ENCODE peak calls at places on chromosomes 16 and 17, in ten cellular contexts. K is fibroblast of mammary gland, E is cardiac fibroblast, Z is right atrium auricular region, U is neural progenitor cell, T is endodermal cell, V is uterus, B is upper lobe of right lung, A is nephron progenitor cell, G is neural crest cell. F is an unnamed sample.

GRCh38 chr17:42980766-42981397 is 517 bp downstream of the RUNDC1 start:
- DNase-seq in K (peak; percentile 62), E (peak; percentile 53), Z (no peak), U (peak; percentile 78), T (peak; percentile 85), V (peak; percentile 36), B (peak; percentile 79), A (peak; percentile 57), G (peak; percentile 19), F (no peak)

GRCh38 chr17:68398731-68399637 is 58.3 kb downstream of the WIPI1 start:
- DNase-seq in K (peak; percentile 86), E (peak; percentile 86), Z (no peak), U (peak; percentile 84), T (peak; percentile 91), V (peak; percentile 58), B (peak; percentile 72), A (peak; percentile 62), G (peak; percentile 55), F (peak; percentile 23)

GRCh38 chr16:7744546-7745294 is 412.1 kb downstream of the RBFOX1 start:
- DNase-seq in K (no peak), E (no peak), Z (no peak), U (no peak), T (no peak), V (no peak), B (no peak), A (no peak), G (no peak), F (no peak)

GRCh38 chr16:83233153-83233552 is 574.6 kb upstream of the HSBP1 start:
- DNase-seq in K (peak; percentile 46), E (peak; percentile 6), Z (no peak), U (no peak), T (no peak), V (no peak), B (no peak), A (no peak), G (no peak), F (no peak)

GRCh38 chr17:41369713-41370112 is at the start of gene KRT33B:
- DNase-seq in K (no peak), E (no peak), Z (no peak), U (no peak), T (peak; percentile 18), V (no peak), B (no peak), A (no peak), G (no peak), F (no peak)

GRCh38 chr16:75296606-75297005 is 45.2 kb upstream of the BCAR1 start:
- DNase-seq in K (peak; percentile 33), E (peak; percentile 70), Z (peak; percentile 67), U (no peak), T (no peak), V (no peak), B (no peak), A (no peak), G (no peak), F (no peak)

GRCh38 chr17:29625037-29625750 is 2.5 kb upstream of the CORO6 start:
- DNase-seq in K (peak; percentile 77), E (peak; percentile 54), Z (no peak), U (peak; percentile 39), T (peak; percentile 78), V (no peak), B (no peak), A (no peak), G (no peak), F (no peak)

GRCh38 chr17:42194133-42194899 is at the start of gene GHDC:
- DNase-seq in K (peak; percentile 70), E (peak; percentile 77), Z (peak; percentile 88), U (peak; percentile 78), T (peak; percentile 93), V (peak; percentile 83), B (peak; percentile 88), A (peak; percentile 61), G (peak; percentile 58), F (peak; percentile 74)

GRCh38 chr17:21512307-21513011 is 136.3 kb downstream of the KCNJ12 start:
- DNase-seq in K (no peak), E (no peak), Z (no peak), U (no peak), T (no peak), V (no peak), B (no peak), A (no peak), G (no peak), F (no peak)

GRCh38 chr17:21510686-21511367 is 134.7 kb downstream of the KCNJ12 start:
- DNase-seq in K (no peak), E (no peak), Z (no peak), U (peak; percentile 24), T (peak; percentile 49), V (no peak), B (no peak), A (no peak), G (no peak), F (no peak)

GRCh38 chr17:21505819-21506815 is 130.0 kb downstream of the KCNJ12 start:
- DNase-seq in K (no peak), E (no peak), Z (no peak), U (no peak), T (peak; percentile 45), V (no peak), B (no peak), A (no peak), G (no peak), F (no peak)

GRCh38 chr17:21513012-21513570 is 136.9 kb downstream of the KCNJ12 start:
- DNase-seq in K (peak; percentile 70), E (peak; percentile 75), Z (peak; percentile 78), U (peak; percentile 90), T (peak; percentile 94), V (peak; percentile 73), B (peak; percentile 85), A (peak; percentile 87), G (peak; percentile 83), F (peak; percentile 63)

GRCh38 chr17:21511368-21512195 is 135.4 kb downstream of the KCNJ12 start:
- DNase-seq in K (peak; percentile 76), E (peak; percentile 87), Z (peak; percentile 90), U (peak; percentile 94), T (peak; percentile 98), V (peak; percentile 84), B (peak; percentile 93), A (peak; percentile 87), G (peak; percentile 74), F (peak; percentile 63)
- TF ChIP-seq CTCF in K (peak; percentile 58), E (peak; percentile 82), Z (peak; percentile 92), U (peak; percentile 78), T (peak; percentile 92), V (peak; percentile 34), B (peak; percentile 76), A (peak; percentile 72), G (peak; percentile 85), F (no peak)

GRCh38 chr16:31451201-31451600 is 8.1 kb upstream of the ARMC5 start:
- DNase-seq in K (no peak), E (no peak), Z (no peak), U (no peak), T (no peak), V (no peak), B (peak; percentile 39), A (no peak), G (no peak), F (no peak)

GRCh38 chr16:31455601-31456314 is 3.5 kb upstream of the ARMC5 start:
- DNase-seq in K (peak; percentile 36), E (peak; percentile 27), Z (no peak), U (peak; percentile 51), T (peak; percentile 77), V (no peak), B (peak; percentile 37), A (no peak), G (no peak), F (no peak)

GRCh38 chr16:31453255-31454204 is 5.8 kb upstream of the ARMC5 start:
- DNase-seq in K (peak; percentile 60), E (peak; percentile 67), Z (peak; percentile 83), U (peak; percentile 48), T (peak; percentile 68), V (peak; percentile 52), B (peak; percentile 70), A (peak; percentile 70), G (no peak), F (no peak)

GRCh38 chr16:31452631-31453106 is 6.6 kb upstream of the ARMC5 start:
- DNase-seq in K (peak; percentile 95), E (peak; percentile 93), Z (no peak), U (no peak), T (peak; percentile 64), V (no peak), B (no peak), A (no peak), G (no peak), F (no peak)

GRCh38 chr16:31451681-31452351 is 7.5 kb upstream of the ARMC5 start:
- DNase-seq in K (peak; percentile 74), E (peak; percentile 77), Z (no peak), U (peak; percentile 79), T (peak; percentile 88), V (peak; percentile 57), B (peak; percentile 71), A (peak; percentile 55), G (no peak), F (no peak)
- TF ChIP-seq CTCF in K (peak; percentile 73), E (peak; percentile 85), Z (peak; percentile 62), U (peak; percentile 65), T (peak; percentile 79), V (peak; percentile 31), B (peak; percentile 49), A (peak; percentile 60), G (peak; percentile 70), F (no peak)

DNA sequence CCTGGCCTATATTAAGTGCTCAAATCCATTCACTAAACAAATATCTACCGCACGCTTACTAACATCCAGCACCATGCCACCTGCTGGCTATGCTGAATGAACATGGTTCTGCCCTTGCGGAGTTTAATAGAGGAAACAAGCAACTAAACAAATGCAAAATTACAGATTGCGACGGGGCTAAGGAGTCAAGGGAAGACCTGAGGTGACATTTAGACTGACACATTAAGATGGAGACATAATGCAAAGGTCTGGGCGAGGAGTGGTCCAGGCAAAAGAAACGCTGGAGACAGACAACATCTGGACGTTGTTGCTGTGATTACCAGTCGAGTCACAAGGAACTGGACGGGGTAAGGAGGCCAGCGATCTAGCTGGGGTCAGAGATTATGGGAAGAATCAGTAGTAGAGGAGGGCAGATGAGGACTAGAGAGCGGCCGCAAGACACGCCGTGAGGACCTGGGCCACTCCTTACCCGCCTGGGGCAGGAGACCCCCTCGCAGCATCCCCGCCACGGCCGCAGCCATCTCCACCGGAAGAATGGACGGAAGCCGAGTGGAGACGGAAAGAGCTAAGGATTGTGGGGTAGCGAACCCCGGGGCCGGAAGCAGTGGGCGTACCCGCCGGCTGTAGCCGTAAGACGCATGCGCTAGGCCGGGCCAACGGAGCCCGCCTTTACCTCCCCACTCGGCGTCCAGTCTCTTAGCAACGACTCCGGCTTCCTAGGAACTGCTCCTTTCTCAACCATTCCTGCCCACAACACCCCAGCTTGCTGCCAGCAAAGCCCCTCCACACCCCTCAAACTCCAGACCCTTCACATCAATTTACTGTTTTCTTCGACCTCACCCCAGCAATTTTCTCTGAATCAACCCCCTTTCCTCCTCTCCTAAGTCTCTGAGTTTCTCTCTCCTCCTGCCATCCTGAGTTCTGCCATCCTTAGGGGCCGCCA is at the start of the genes LRRC46 and MRPL10:
- DNase-seq in K (peak; percentile 89), E (peak; percentile 96), Z (peak; percentile 93), U (peak; percentile 97), T (peak; percentile 99), V (peak; percentile 96), B (peak; percentile 97), A (peak; percentile 91), G (peak; percentile 94), F (peak; percentile 87)
- TF ChIP-seq CTCF in K (peak; percentile 36), E (peak; percentile 42), Z (no peak), U (peak; percentile 44), T (peak; percentile 66), V (peak; percentile 55), B (no peak), A (peak; percentile 16), G (peak; percentile 62), F (no peak)

DNA sequence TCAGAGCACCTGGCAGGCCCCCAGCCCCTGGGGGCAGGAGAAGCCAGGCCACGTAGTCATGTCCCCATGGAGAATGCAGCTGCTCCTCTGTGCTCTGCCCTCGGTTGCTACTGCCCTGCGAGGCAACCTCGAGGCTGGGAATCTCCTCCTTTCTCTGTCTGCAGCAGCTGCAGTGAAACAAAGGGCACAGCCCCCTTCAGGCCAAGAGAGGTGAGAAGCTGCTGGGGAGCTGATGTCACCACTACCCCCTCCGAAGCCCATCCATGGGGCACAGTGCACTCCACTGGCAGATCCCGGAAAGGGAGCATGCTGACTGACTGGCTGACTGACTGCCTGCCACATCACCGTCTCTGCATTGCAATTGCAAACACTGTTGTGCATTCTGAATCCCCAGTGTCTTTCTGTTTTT is 103.7 kb downstream of the GRIN2A start:
- DNase-seq in K (no peak), E (no peak), Z (no peak), U (peak; percentile 71), T (peak; percentile 91), V (no peak), B (no peak), A (peak; percentile 6), G (peak; percentile 2), F (no peak)
- TF ChIP-seq CTCF in K (no peak), E (no peak), Z (no peak), U (peak; percentile 40), T (peak; percentile 69), V (no peak), B (no peak), A (no peak), G (no peak), F (no peak)